ENCODE peak calls at places on chromosome 5, in five cellular contexts. R is activated CD4-positive, alpha-beta T cell treated with anti-CD3 and anti-CD28 coated beads, Interleukin-2, amount 10 ng/mL, durations not matched to agents 7 days and 5 days; W is DMS153; L is NAMALWA; N is naive thymus-derived CD8-positive, alpha-beta T cell. U is an unnamed sample.

GRCh38 chr5:15385553-15385952 is 114.4 kb upstream of the FBXL7 start:
- DNase-seq in R (no peak), W (no peak), L (no peak), N (no peak), U (no peak)

GRCh38 chr5:53362521-53362941 is 117.9 kb upstream of the FST start:
- DNase-seq in R (no peak), W (no peak), L (no peak), N (no peak), U (no peak)

GRCh38 chr5:172453986-172454354 is 355 bp downstream of the SH3PXD2B start:
- DNase-seq in R (no peak), W (no peak), L (no peak), N (no peak), U (no peak)

GRCh38 chr5:165201364-165202143 is 1696.1 kb downstream of the MAT2B start:
- DNase-seq in R (no peak), W (no peak), L (no peak), N (no peak), U (no peak)

GRCh38 chr5:180396931-180397330 is 43.8 kb upstream of the GFPT2 start:
- DNase-seq in R (no peak), W (no peak), L (no peak), N (no peak), U (no peak)

GRCh38 chr5:169013846-169014245 is 287.1 kb downstream of the SLIT3 start:
- DNase-seq in R (no peak), W (no peak), L (no peak), N (no peak), U (no peak)

GRCh38 chr5:36841657-36842056 is 34.9 kb upstream of the NIPBL start:
- DNase-seq in R (no peak), W (no peak), L (no peak), N (no peak), U (no peak)

GRCh38 chr5:145244788-145245187 is 590.4 kb downstream of the PRELID2 start:
- DNase-seq in R (no peak), W (no peak), L (no peak), N (no peak), U (no peak)

GRCh38 chr5:14270212-14270702 is 127.1 kb downstream of the TRIO start:
- DNase-seq in R (peak), W (peak), L (peak), N (no peak), U (peak)